ENCODE peak calls at places on chromosomes 7 and 10, in four cellular contexts. J, S, E and G are unnamed samples.

GRCh38 chr10:105535478-105535877 is 894.4 kb downstream of the SORCS3 start:
- DNase-seq in E (no peak), S (no peak), J (no peak), G (no peak)

GRCh38 chr7:81725003-81725402 is 44.8 kb downstream of the HGF start:
- DNase-seq in S (no peak), E (no peak), J (no peak), G (no peak)

GRCh38 chr7:110595694-110596093 is 495.2 kb upstream of the LRRN3 start:
- DNase-seq in J (no peak), S (no peak), E (peak), G (no peak)

GRCh38 chr7:81173766-81174281 is 255.0 kb upstream of the SEMA3C start:
- DNase-seq in E (peak), S (no peak), J (no peak), G (no peak)

GRCh38 chr7:141158562-141158961 is 84.7 kb downstream of the TMEM178B start:
- DNase-seq in J (no peak), S (no peak), E (peak), G (peak)

GRCh38 chr7:75878312-75878768 is 494 bp upstream of the RHBDD2 start:
- DNase-seq in S (no peak), E (no peak), J (no peak), G (no peak)

GRCh38 chr10:71088054-71088453 is 124.3 kb upstream of the UNC5B start:
- DNase-seq in S (no peak), E (no peak), J (no peak), G (no peak)

GRCh38 chr10:49651917-49652316 is 27.5 kb upstream of the C10orf53 start:
- DNase-seq in J (no peak), E (no peak), S (no peak), G (no peak)

GRCh38 chr10:101134299-101135127 is 3.4 kb downstream of the TLX1 start:
- DNase-seq in E (no peak), S (no peak), J (no peak), G (no peak)

GRCh38 chr10:96417432-96417831 is 58.6 kb upstream of the OPALIN start:
- DNase-seq in S (no peak), J (no peak), E (no peak), G (no peak)

GRCh38 chr7:132690174-132690573 is 113.9 kb upstream of the PLXNA4 start:
- DNase-seq in J (no peak), E (no peak), S (no peak), G (no peak)

GRCh38 chr10:22737587-22737986 is 23.2 kb upstream of the PIP4K2A start:
- DNase-seq in S (no peak), J (no peak), E (no peak), G (peak)

GRCh38 chr10:126565456-126565855 is 105.0 kb downstream of the C10orf90 start:
- DNase-seq in J (no peak), E (no peak), S (no peak), G (no peak)

GRCh38 chr7:50558380-50559051 is 6.7 kb downstream of the DDC start:
- DNase-seq in E (no peak), S (no peak), J (no peak), G (no peak)

GRCh38 chr10:92119340-92119739 is 171.5 kb downstream of the CPEB3 start:
- DNase-seq in J (no peak), E (no peak), S (no peak), G (no peak)

GRCh38 chr7:80445351-80445750 is 66.5 kb downstream of the GNAT3 start:
- DNase-seq in E (no peak), J (no peak), S (no peak), G (no peak)

GRCh38 chr10:72243822-72244437 is 27.9 kb upstream of the ASCC1 start:
- DNase-seq in E (peak), J (no peak), S (no peak), G (peak)

GRCh38 chr7:157347217-157347904 is 10.6 kb downstream of the DNAJB6 start:
- DNase-seq in S (no peak), E (peak), J (no peak), G (peak)

GRCh38 chr7:151724920-151725584 is 151.9 kb downstream of the PRKAG2 start:
- DNase-seq in J (no peak), E (no peak), S (peak), G (peak)